ENCODE peak calls at places on chromosome 9, in seven cellular contexts. One of them, this sample, is unnamed.

GRCh38 chr9:95098391-95098921 is 219.1 kb downstream of the FANCC start:
- DNase-seq in stomach: no peak
- DNase-seq in prostate gland: no peak
- DNase-seq in uterus: no peak
- DNase-seq in esophagus squamous epithelium: no peak
- DNase-seq in transverse colon: no peak
- DNase-seq in A549: no peak
- DNase-seq in this sample: no peak

GRCh38 chr9:37054513-37054776 is 20.4 kb upstream of the PAX5 start:
- DNase-seq in stomach: no peak
- DNase-seq in prostate gland: no peak
- DNase-seq in uterus: no peak
- DNase-seq in esophagus squamous epithelium: no peak
- DNase-seq in transverse colon: no peak
- DNase-seq in A549: no peak
- DNase-seq in this sample: no peak

GRCh38 chr9:70398145-70398556 is 16.3 kb downstream of the KLF9 start:
- DNase-seq in stomach: no peak
- DNase-seq in prostate gland: no peak
- DNase-seq in uterus: no peak
- DNase-seq in esophagus squamous epithelium: no peak
- DNase-seq in transverse colon: no peak
- DNase-seq in A549: no peak
- DNase-seq in this sample: peak; percentile 86

GRCh38 chr9:136687721-136688223 is 515 bp upstream of the AGPAT2 start:
- DNase-seq in stomach: peak; percentile 70
- DNase-seq in prostate gland: no peak
- DNase-seq in uterus: no peak
- DNase-seq in esophagus squamous epithelium: no peak
- DNase-seq in transverse colon: peak; percentile 87
- DNase-seq in A549: no peak
- DNase-seq in this sample: no peak

GRCh38 chr9:128127568-128127989 is at the start of gene PTGES2:
- DNase-seq in stomach: peak; percentile 83
- DNase-seq in prostate gland: peak; percentile 69
- DNase-seq in uterus: peak; percentile 68
- DNase-seq in esophagus squamous epithelium: no peak
- DNase-seq in transverse colon: peak; percentile 85
- DNase-seq in A549: peak; percentile 88
- DNase-seq in this sample: peak; percentile 92

GRCh38 chr9:131727795-131728545 is 11.9 kb downstream of the RAPGEF1 start:
- DNase-seq in stomach: no peak
- DNase-seq in prostate gland: no peak
- DNase-seq in uterus: no peak
- DNase-seq in esophagus squamous epithelium: no peak
- DNase-seq in transverse colon: no peak
- DNase-seq in A549: no peak
- DNase-seq in this sample: no peak

GRCh38 chr9:127698985-127699670 is 7.7 kb upstream of the CFAP157 start:
- DNase-seq in stomach: peak; percentile 96
- DNase-seq in prostate gland: peak; percentile 94
- DNase-seq in uterus: peak; percentile 98
- DNase-seq in esophagus squamous epithelium: peak; percentile 84
- DNase-seq in transverse colon: peak; percentile 95
- DNase-seq in A549: peak; percentile 98
- DNase-seq in this sample: peak; percentile 93

GRCh38 chr9:121399883-121400607 is 30.0 kb upstream of the STOM start:
- DNase-seq in stomach: no peak
- DNase-seq in prostate gland: peak; percentile 42
- DNase-seq in uterus: no peak
- DNase-seq in esophagus squamous epithelium: no peak
- DNase-seq in transverse colon: no peak
- DNase-seq in A549: peak; percentile 80
- DNase-seq in this sample: peak; percentile 78

GRCh38 chr9:131614340-131614739 is 69.0 kb downstream of the PRRT1B start:
- DNase-seq in stomach: no peak
- DNase-seq in prostate gland: no peak
- DNase-seq in uterus: no peak
- DNase-seq in esophagus squamous epithelium: no peak
- DNase-seq in transverse colon: no peak
- DNase-seq in A549: no peak
- DNase-seq in this sample: no peak

GRCh38 chr9:38154501-38155421 is 85.7 kb upstream of the SHB start:
- DNase-seq in stomach: no peak
- DNase-seq in prostate gland: no peak
- DNase-seq in uterus: no peak
- DNase-seq in esophagus squamous epithelium: no peak
- DNase-seq in transverse colon: no peak
- DNase-seq in A549: no peak
- DNase-seq in this sample: no peak

GRCh38 chr9:83012160-83012559 is 50.8 kb downstream of the RASEF start:
- DNase-seq in stomach: no peak
- DNase-seq in prostate gland: no peak
- DNase-seq in uterus: no peak
- DNase-seq in esophagus squamous epithelium: no peak
- DNase-seq in transverse colon: no peak
- DNase-seq in A549: no peak
- DNase-seq in this sample: no peak

GRCh38 chr9:76365028-76365427 is 29.2 kb downstream of the RFK start:
- DNase-seq in stomach: no peak
- DNase-seq in prostate gland: no peak
- DNase-seq in uterus: no peak
- DNase-seq in esophagus squamous epithelium: no peak
- DNase-seq in transverse colon: no peak
- DNase-seq in A549: peak; percentile 62
- DNase-seq in this sample: no peak

GRCh38 chr9:8887369-8887768 is 1087.8 kb upstream of the DMAC1 start:
- DNase-seq in stomach: no peak
- DNase-seq in prostate gland: no peak
- DNase-seq in uterus: no peak
- DNase-seq in esophagus squamous epithelium: no peak
- DNase-seq in transverse colon: no peak
- DNase-seq in A549: no peak
- DNase-seq in this sample: no peak

DNA sequence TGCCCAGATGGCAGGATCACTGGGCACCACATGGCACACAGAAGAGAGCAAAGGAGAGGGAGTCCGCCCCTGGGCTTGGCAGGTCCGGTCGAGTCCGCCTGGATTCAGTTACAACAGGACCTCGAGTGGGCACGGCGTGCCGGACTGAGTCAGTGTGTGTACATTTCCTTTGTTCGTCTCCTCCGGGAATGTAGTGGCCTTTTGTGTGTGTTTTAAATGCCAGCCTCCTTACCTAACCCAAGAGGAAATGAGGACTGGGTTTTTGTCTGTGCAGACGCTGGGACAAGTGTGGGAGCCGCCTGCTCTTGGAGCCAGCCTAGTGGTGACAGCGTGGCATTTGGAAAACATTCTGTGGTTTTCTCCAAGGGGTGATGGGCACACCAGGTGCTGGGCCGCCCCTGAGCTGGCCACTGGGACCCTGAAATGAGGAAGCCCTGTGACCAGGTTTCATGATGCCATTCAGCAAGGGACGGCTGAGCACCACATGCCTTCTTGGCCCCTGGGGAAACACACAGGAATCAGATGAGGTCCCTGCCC is 9.6 kb downstream of the NEK6 start:
- DNase-seq in stomach: peak; percentile 91
- DNase-seq in prostate gland: peak; percentile 95
- DNase-seq in uterus: no peak
- DNase-seq in esophagus squamous epithelium: no peak
- DNase-seq in transverse colon: peak; percentile 73
- DNase-seq in A549: peak; percentile 79
- DNase-seq in this sample: no peak
- TF ChIP-seq POLR2A in stomach: no peak
- TF ChIP-seq POLR2A in prostate gland: peak; percentile 22
- TF ChIP-seq POLR2A in uterus: no peak
- TF ChIP-seq POLR2A in esophagus squamous epithelium: no peak
- TF ChIP-seq POLR2A in transverse colon: peak; percentile 35
- TF ChIP-seq POLR2A in A549: no peak
- TF ChIP-seq POLR2A in this sample: no peak

DNA sequence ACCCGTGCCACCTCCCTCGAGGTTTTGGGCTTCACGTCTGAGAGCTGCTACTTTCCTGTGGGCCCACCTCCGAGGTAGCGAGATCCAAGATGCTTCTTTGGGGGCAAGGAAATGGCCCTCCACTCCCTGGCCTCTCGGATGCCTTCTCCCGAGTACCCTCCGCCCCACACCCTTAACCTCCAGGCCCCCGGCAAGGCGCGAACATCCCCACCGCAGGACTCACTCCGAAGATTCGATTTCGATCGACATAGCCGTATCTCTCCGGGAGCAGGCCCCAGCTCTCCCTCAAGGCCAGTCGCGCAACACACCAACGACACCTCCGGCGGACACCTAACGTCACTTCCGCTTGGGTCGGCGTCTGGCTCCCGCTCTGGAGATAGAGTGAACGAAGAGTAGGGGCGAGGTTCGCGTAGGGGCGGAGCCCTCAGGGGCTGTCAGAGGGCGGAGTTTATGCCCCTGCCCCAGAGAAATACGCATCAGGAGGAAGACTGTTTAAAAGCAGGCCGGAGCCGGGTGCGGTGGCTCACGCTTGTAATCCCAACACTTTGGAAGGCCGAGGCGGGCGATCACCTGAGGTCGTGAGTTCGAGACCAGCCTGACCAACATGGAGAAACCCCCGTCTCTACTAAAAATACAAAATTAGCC is at the start of gene SMU1:
- DNase-seq in stomach: peak; percentile 98
- DNase-seq in prostate gland: peak; percentile 95
- DNase-seq in uterus: peak; percentile 98
- DNase-seq in esophagus squamous epithelium: peak; percentile 84
- DNase-seq in transverse colon: peak; percentile 97
- DNase-seq in A549: peak; percentile 99
- DNase-seq in this sample: peak; percentile 98
- TF ChIP-seq POLR2A in stomach: no peak
- TF ChIP-seq POLR2A in prostate gland: peak; percentile 78
- TF ChIP-seq POLR2A in uterus: peak; percentile 76
- TF ChIP-seq POLR2A in esophagus squamous epithelium: peak; percentile 78
- TF ChIP-seq POLR2A in transverse colon: peak; percentile 91
- TF ChIP-seq POLR2A in A549: peak; percentile 70
- TF ChIP-seq POLR2A in this sample: peak; percentile 92

DNA sequence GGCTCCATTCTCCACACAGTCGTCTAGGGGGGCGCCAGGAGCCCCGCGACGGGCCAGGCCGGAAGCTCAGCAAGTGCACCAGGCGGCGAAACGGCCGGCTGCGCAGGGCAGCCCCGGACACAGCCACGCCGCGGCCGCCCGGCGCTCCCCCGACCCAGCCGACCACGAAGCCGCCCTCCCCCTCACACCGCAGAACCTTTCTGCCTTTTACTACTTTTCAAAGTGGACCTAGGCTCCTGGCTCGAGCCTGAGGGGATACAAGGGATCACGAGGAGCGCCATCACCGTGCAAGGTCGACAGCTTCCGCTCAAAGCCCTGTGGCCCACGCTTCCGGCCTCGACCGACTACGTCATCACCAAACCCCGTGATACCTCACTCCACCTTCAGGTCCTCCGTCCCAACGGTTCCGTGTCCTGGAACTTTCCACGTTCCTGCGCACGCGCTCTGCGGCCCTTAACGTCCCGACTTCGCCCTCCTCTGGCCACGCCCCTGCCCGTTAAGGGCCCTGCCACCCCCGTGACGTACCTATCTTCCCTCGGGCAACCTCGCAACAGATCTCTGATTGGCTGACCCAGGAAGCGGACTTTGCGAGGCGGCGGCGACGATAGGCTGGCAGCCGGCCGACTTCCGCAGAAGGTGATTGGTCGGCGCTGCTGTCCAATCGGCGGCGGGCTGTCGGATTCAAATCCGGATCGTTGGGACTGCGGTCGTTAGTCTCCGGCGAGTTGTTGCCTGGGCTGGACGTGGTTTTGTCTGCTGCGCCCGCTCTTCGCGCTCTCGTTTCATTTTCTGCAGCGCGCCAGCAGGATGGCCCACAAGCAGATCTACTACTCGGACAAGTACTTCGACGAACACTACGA is at the start of gene CKS2:
- DNase-seq in stomach: peak; percentile 100
- DNase-seq in prostate gland: peak; percentile 100
- DNase-seq in uterus: peak; percentile 100
- DNase-seq in esophagus squamous epithelium: peak; percentile 98
- DNase-seq in transverse colon: peak; percentile 100
- DNase-seq in A549: peak; percentile 100
- DNase-seq in this sample: peak; percentile 100
- TF ChIP-seq POLR2A in stomach: no peak
- TF ChIP-seq POLR2A in prostate gland: peak; percentile 95
- TF ChIP-seq POLR2A in uterus: peak; percentile 95
- TF ChIP-seq POLR2A in esophagus squamous epithelium: peak; percentile 92
- TF ChIP-seq POLR2A in transverse colon: peak; percentile 97
- TF ChIP-seq POLR2A in A549: peak; percentile 99
- TF ChIP-seq POLR2A in this sample: peak; percentile 99

GRCh38 chr9:101485873-101486692 is 47.6 kb upstream of the RNF20 start:
- DNase-seq in stomach: peak; percentile 48
- DNase-seq in prostate gland: peak; percentile 36
- DNase-seq in uterus: peak; percentile 37
- DNase-seq in esophagus squamous epithelium: no peak
- DNase-seq in transverse colon: peak; percentile 67
- DNase-seq in A549: peak; percentile 51
- DNase-seq in this sample: peak; percentile 65

GRCh38 chr9:101481296-101481695 is 45.7 kb upstream of the ALDOB start:
- DNase-seq in stomach: no peak
- DNase-seq in prostate gland: no peak
- DNase-seq in uterus: no peak
- DNase-seq in esophagus squamous epithelium: no peak
- DNase-seq in transverse colon: no peak
- DNase-seq in A549: no peak
- DNase-seq in this sample: no peak

GRCh38 chr9:101487443-101487855 is 46.2 kb upstream of the RNF20 start:
- DNase-seq in stomach: no peak
- DNase-seq in prostate gland: no peak
- DNase-seq in uterus: no peak
- DNase-seq in esophagus squamous epithelium: no peak
- DNase-seq in transverse colon: no peak
- DNase-seq in A549: no peak
- DNase-seq in this sample: no peak

GRCh38 chr9:101484046-101484445 is 48.5 kb upstream of the ALDOB start:
- DNase-seq in stomach: no peak
- DNase-seq in prostate gland: no peak
- DNase-seq in uterus: no peak
- DNase-seq in esophagus squamous epithelium: no peak
- DNase-seq in transverse colon: no peak
- DNase-seq in A549: no peak
- DNase-seq in this sample: no peak

DNA sequence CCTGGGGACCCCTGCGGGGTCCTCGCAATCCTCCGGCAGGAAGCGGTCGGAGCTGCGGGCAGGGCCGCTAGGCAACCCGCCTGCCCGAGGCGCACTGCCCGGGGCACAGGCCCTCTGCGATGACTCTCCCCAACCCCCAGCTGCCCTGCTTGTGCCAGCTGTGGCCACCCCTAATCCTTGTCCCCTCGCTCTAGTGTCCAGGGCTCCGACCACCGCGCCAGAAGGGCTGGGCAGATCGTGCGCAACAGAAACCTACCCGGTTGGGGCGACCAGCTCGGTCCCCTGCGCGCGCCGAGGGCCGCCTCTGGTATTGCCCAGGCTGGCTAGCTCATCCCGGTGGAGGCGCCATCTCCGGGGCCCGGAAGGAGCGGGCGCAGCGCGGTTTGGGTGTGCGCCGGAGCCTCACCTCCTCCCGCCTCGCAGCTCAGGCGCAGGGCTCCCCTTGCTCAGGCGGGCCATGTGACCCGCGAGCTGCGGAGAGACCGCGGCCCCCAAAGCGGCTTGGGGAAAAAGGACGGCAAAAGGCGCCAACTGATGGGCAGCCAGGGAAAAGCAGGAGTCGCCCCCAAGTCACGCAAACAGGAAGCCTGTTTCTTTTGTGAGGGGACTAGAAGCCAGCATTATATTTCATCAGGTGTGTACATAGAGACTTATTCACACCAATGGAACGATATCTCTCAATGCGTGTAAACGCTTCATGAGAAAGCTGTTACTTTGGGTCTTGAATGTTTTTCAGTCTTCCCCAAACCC is 46.8 kb upstream of the RNF20 start:
- DNase-seq in stomach: peak; percentile 70
- DNase-seq in prostate gland: peak; percentile 66
- DNase-seq in uterus: peak; percentile 61
- DNase-seq in esophagus squamous epithelium: no peak
- DNase-seq in transverse colon: peak; percentile 68
- DNase-seq in A549: peak; percentile 81
- DNase-seq in this sample: peak; percentile 63
- TF ChIP-seq POLR2A in stomach: no peak
- TF ChIP-seq POLR2A in prostate gland: peak; percentile 49
- TF ChIP-seq POLR2A in uterus: peak; percentile 54
- TF ChIP-seq POLR2A in esophagus squamous epithelium: no peak
- TF ChIP-seq POLR2A in transverse colon: peak; percentile 62
- TF ChIP-seq POLR2A in A549: peak; percentile 62
- TF ChIP-seq POLR2A in this sample: peak; percentile 63

This sample was measured in erythroblast.